ENCODE peak calls at places on chromosomes 5 and 9, in six cellular contexts. One of them, this sample, is unnamed.

GRCh38 chr9:105976257-105976656 is 281.9 kb downstream of the TMEM38B start:
- DNase-seq in NCI-H345: no peak
- DNase-seq in HCEC 1CT: no peak
- DNase-seq in A673: no peak
- DNase-seq in non-pigmented ciliary epithelial cell: no peak
- DNase-seq in fibroblast of mammary gland: no peak
- DNase-seq in this sample: no peak

GRCh38 chr5:154483654-154484392 is 5.8 kb upstream of the HAND1 start:
- DNase-seq in NCI-H345: no peak
- DNase-seq in HCEC 1CT: no peak
- DNase-seq in non-pigmented ciliary epithelial cell: no peak
- DNase-seq in fibroblast of mammary gland: no peak
- DNase-seq in A673: no peak
- DNase-seq in this sample: no peak

GRCh38 chr9:121505903-121506640 is 6.4 kb upstream of the GGTA1 start:
- DNase-seq in fibroblast of mammary gland: peak
- DNase-seq in HCEC 1CT: no peak
- DNase-seq in non-pigmented ciliary epithelial cell: no peak
- DNase-seq in NCI-H345: no peak
- DNase-seq in A673: no peak
- DNase-seq in this sample: no peak

GRCh38 chr9:108586451-108586850 is 269.3 kb downstream of the ACTL7B start:
- DNase-seq in fibroblast of mammary gland: peak
- DNase-seq in NCI-H345: no peak
- DNase-seq in A673: no peak
- DNase-seq in non-pigmented ciliary epithelial cell: no peak
- DNase-seq in HCEC 1CT: no peak
- DNase-seq in this sample: peak

GRCh38 chr5:35904443-35905132 is 33.8 kb downstream of the CAPSL start:
- DNase-seq in non-pigmented ciliary epithelial cell: no peak
- DNase-seq in A673: no peak
- DNase-seq in fibroblast of mammary gland: no peak
- DNase-seq in HCEC 1CT: no peak
- DNase-seq in NCI-H345: no peak
- DNase-seq in this sample: no peak

GRCh38 chr9:21933865-21934264 is 60.3 kb downstream of the CDKN2A start:
- DNase-seq in HCEC 1CT: peak
- DNase-seq in NCI-H345: no peak
- DNase-seq in non-pigmented ciliary epithelial cell: no peak
- DNase-seq in fibroblast of mammary gland: peak
- DNase-seq in A673: no peak
- DNase-seq in this sample: peak

GRCh38 chr9:135884328-135885035 is 22.9 kb downstream of the CAMSAP1 start:
- DNase-seq in NCI-H345: no peak
- DNase-seq in non-pigmented ciliary epithelial cell: no peak
- DNase-seq in A673: no peak
- DNase-seq in HCEC 1CT: peak
- DNase-seq in fibroblast of mammary gland: peak
- DNase-seq in this sample: peak

GRCh38 chr5:139417214-139417613 is 13.3 kb upstream of the SPATA24 start:
- DNase-seq in fibroblast of mammary gland: no peak
- DNase-seq in HCEC 1CT: no peak
- DNase-seq in NCI-H345: peak
- DNase-seq in A673: no peak
- DNase-seq in non-pigmented ciliary epithelial cell: no peak
- DNase-seq in this sample: no peak

GRCh38 chr5:140286424-140286823 is 16.5 kb downstream of the PFDN1 start:
- DNase-seq in A673: no peak
- DNase-seq in HCEC 1CT: no peak
- DNase-seq in fibroblast of mammary gland: no peak
- DNase-seq in non-pigmented ciliary epithelial cell: no peak
- DNase-seq in NCI-H345: no peak
- DNase-seq in this sample: no peak

GRCh38 chr5:54701179-54701578 is 183.6 kb downstream of the SNX18 start:
- DNase-seq in A673: peak
- DNase-seq in non-pigmented ciliary epithelial cell: peak
- DNase-seq in fibroblast of mammary gland: peak
- DNase-seq in HCEC 1CT: peak
- DNase-seq in NCI-H345: no peak
- DNase-seq in this sample: peak

GRCh38 chr5:140101179-140101578 is 12.7 kb upstream of the PURA start:
- DNase-seq in HCEC 1CT: no peak
- DNase-seq in fibroblast of mammary gland: no peak
- DNase-seq in non-pigmented ciliary epithelial cell: no peak
- DNase-seq in A673: no peak
- DNase-seq in NCI-H345: no peak
- DNase-seq in this sample: no peak

GRCh38 chr5:33737697-33738096 is 154.1 kb downstream of the ADAMTS12 start:
- DNase-seq in A673: no peak
- DNase-seq in fibroblast of mammary gland: no peak
- DNase-seq in non-pigmented ciliary epithelial cell: no peak
- DNase-seq in NCI-H345: no peak
- DNase-seq in HCEC 1CT: no peak
- DNase-seq in this sample: no peak

GRCh38 chr5:83096660-83097334 is 19.4 kb downstream of the XRCC4 start:
- DNase-seq in fibroblast of mammary gland: peak
- DNase-seq in non-pigmented ciliary epithelial cell: no peak
- DNase-seq in HCEC 1CT: peak
- DNase-seq in NCI-H345: no peak
- DNase-seq in A673: no peak
- DNase-seq in this sample: peak

GRCh38 chr9:137387034-137387890 is 35.7 kb downstream of the EXD3 start:
- DNase-seq in A673: no peak
- DNase-seq in non-pigmented ciliary epithelial cell: no peak
- DNase-seq in HCEC 1CT: no peak
- DNase-seq in NCI-H345: no peak
- DNase-seq in fibroblast of mammary gland: no peak
- DNase-seq in this sample: no peak

GRCh38 chr9:95666096-95666784 is 149.5 kb upstream of the PTCH1 start:
- DNase-seq in HCEC 1CT: no peak
- DNase-seq in A673: no peak
- DNase-seq in NCI-H345: no peak
- DNase-seq in fibroblast of mammary gland: no peak
- DNase-seq in non-pigmented ciliary epithelial cell: no peak
- DNase-seq in this sample: no peak

GRCh38 chr9:6230037-6230778 is 14.6 kb downstream of the IL33 start:
- DNase-seq in HCEC 1CT: peak
- DNase-seq in A673: peak
- DNase-seq in NCI-H345: no peak
- DNase-seq in non-pigmented ciliary epithelial cell: no peak
- DNase-seq in fibroblast of mammary gland: peak
- DNase-seq in this sample: peak

GRCh38 chr9:20981486-20981885 is 50.0 kb downstream of the HACD4 start:
- DNase-seq in non-pigmented ciliary epithelial cell: peak
- DNase-seq in fibroblast of mammary gland: peak
- DNase-seq in A673: no peak
- DNase-seq in HCEC 1CT: peak
- DNase-seq in NCI-H345: no peak
- DNase-seq in this sample: peak

GRCh38 chr5:65255294-65255693 is 226.4 kb downstream of the ADAMTS6 start:
- DNase-seq in fibroblast of mammary gland: peak
- DNase-seq in NCI-H345: no peak
- DNase-seq in non-pigmented ciliary epithelial cell: no peak
- DNase-seq in A673: no peak
- DNase-seq in HCEC 1CT: no peak
- DNase-seq in this sample: no peak

GRCh38 chr5:68251386-68251785 is 35.8 kb downstream of the PIK3R1 start:
- DNase-seq in HCEC 1CT: no peak
- DNase-seq in A673: peak
- DNase-seq in fibroblast of mammary gland: peak
- DNase-seq in non-pigmented ciliary epithelial cell: no peak
- DNase-seq in NCI-H345: no peak
- DNase-seq in this sample: peak

GRCh38 chr9:38423939-38424843 is at the start of gene IGFBPL1:
- DNase-seq in fibroblast of mammary gland: no peak
- DNase-seq in non-pigmented ciliary epithelial cell: no peak
- DNase-seq in HCEC 1CT: no peak
- DNase-seq in A673: peak
- DNase-seq in NCI-H345: peak
- DNase-seq in this sample: peak